ENCODE peak calls at places on chromosomes 2 and 18, in eight cellular contexts. P is GM23338, Y is OCI-LY7, O is neural progenitor cell, J is HCT116, R is SK-N-SH, G is PC-3, Z is MM.1S. S is an unnamed sample. For H3K4me1, the result is how much of the 10 kb centered on the place peaks cover.

GRCh38 chr18:29862824-29863223 is 1179.7 kb downstream of the DSC3 start:
- DNase-seq in P (peak), Y (no peak), O (no peak), J (no peak), R (no peak), G (no peak), Z (no peak), S (no peak)

GRCh38 chr2:3386448-3386958 is 7.0 kb downstream of the TRAPPC12 start:
- DNase-seq in P (no peak), Y (no peak), O (no peak), J (no peak), R (no peak), G (no peak), Z (no peak), S (no peak)

GRCh38 chr2:171513719-171514160 is 8.5 kb upstream of the CYBRD1 start:
- DNase-seq in P (peak), Y (peak), O (no peak), J (no peak), R (no peak), G (no peak), Z (peak), S (no peak)

GRCh38 chr2:129910446-129911362 is 68.8 kb upstream of the RAB6C start:
- DNase-seq in P (no peak), Y (no peak), O (no peak), J (no peak), R (no peak), G (no peak), Z (no peak), S (no peak)

GRCh38 chr18:23126352-23127056 is 8.8 kb upstream of the CABLES1 start:
- DNase-seq in P (no peak), Y (no peak), O (no peak), J (no peak), R (no peak), G (no peak), Z (no peak), S (no peak)

GRCh38 chr2:30346475-30347169 is 100.4 kb upstream of the LCLAT1 start:
- DNase-seq in P (peak), Y (no peak), O (peak), J (no peak), R (no peak), G (no peak), Z (no peak), S (peak)

GRCh38 chr2:160331258-160332025 is 131.4 kb upstream of the ITGB6 start:
- DNase-seq in P (no peak), Y (no peak), O (no peak), J (no peak), R (no peak), G (no peak), Z (no peak), S (no peak)

GRCh38 chr2:74648009-74648443 is at the start of gene M1AP:
- DNase-seq in P (peak), Y (no peak), O (peak), J (peak), R (no peak), G (no peak), Z (no peak), S (peak)

GRCh38 chr2:208356846-208357574 is 49.6 kb upstream of the PTH2R start:
- DNase-seq in P (peak), Y (no peak), O (no peak), J (no peak), R (no peak), G (no peak), Z (no peak), S (no peak)

DNA sequence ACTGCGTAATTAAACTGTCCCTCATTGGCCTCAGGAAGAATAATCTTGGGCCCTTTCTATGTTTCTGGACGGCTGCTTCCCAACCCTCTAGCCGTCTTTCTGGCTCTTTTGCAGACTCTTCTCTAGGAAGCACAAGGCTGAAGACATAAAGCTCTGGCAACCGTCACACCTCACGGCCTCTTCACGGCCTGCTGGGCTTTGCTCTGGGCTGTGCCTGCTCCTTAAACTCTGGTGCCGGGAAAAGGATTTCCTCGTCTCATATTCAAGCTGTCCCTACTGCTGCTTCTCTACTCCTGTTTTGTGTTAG is 36.0 kb upstream of the WIPF1 start:
- DNase-seq in P (no peak), Y (peak), O (peak), J (no peak), R (no peak), G (no peak), Z (peak), S (peak)
- H3K4me1 ChIP-seq in P (under half), Y (under half), O (under half), J (under half), R (under half), G (under half), Z (under half), S (under half)

GRCh38 chr2:207276858-207277257 is 111.1 kb upstream of the KLF7 start:
- DNase-seq in P (peak), Y (no peak), O (no peak), J (no peak), R (no peak), G (no peak), Z (no peak), S (no peak)

GRCh38 chr2:207275779-207276178 is 110.0 kb upstream of the KLF7 start:
- DNase-seq in P (no peak), Y (no peak), O (no peak), J (no peak), R (no peak), G (no peak), Z (no peak), S (no peak)

GRCh38 chr2:207276248-207276647 is 110.5 kb upstream of the KLF7 start:
- DNase-seq in P (no peak), Y (no peak), O (no peak), J (no peak), R (no peak), G (no peak), Z (no peak), S (no peak)

GRCh38 chr2:207279520-207279919 is 113.8 kb upstream of the KLF7 start:
- DNase-seq in P (no peak), Y (no peak), O (no peak), J (no peak), R (no peak), G (no peak), Z (no peak), S (no peak)

GRCh38 chr2:207274541-207274940 is 108.8 kb upstream of the KLF7 start:
- DNase-seq in P (no peak), Y (no peak), O (no peak), J (no peak), R (no peak), G (no peak), Z (no peak), S (no peak)
- TF ChIP-seq EZH2phosphoT487 in P (no peak), Y (no peak), O (no peak), J (no peak), R (no peak), G (no peak), Z (no peak), S (no peak)

GRCh38 chr2:33032245-33032644 is 85.5 kb downstream of the LTBP1 start:
- DNase-seq in P (no peak), Y (no peak), O (no peak), J (no peak), R (no peak), G (no peak), Z (no peak), S (no peak)

GRCh38 chr2:33030326-33030725 is 83.6 kb downstream of the LTBP1 start:
- DNase-seq in P (no peak), Y (no peak), O (peak), J (no peak), R (no peak), G (no peak), Z (no peak), S (no peak)

GRCh38 chr2:33034784-33035183 is 88.0 kb downstream of the LTBP1 start:
- DNase-seq in P (no peak), Y (no peak), O (no peak), J (no peak), R (no peak), G (peak), Z (no peak), S (no peak)

GRCh38 chr2:33029459-33029858 is 82.7 kb downstream of the LTBP1 start:
- DNase-seq in P (no peak), Y (no peak), O (no peak), J (no peak), R (no peak), G (no peak), Z (no peak), S (no peak)

GRCh38 chr2:33033524-33034150 is 86.9 kb downstream of the LTBP1 start:
- DNase-seq in P (peak), Y (peak), O (peak), J (peak), R (peak), G (peak), Z (peak), S (peak)
- TF ChIP-seq CTCF in P (peak), Y (peak), O (peak), J (peak), R (peak), G (peak), Z (peak), S (peak)

GRCh38 chr2:101038455-101039255 is 36.6 kb downstream of the RPL31 start:
- DNase-seq in P (peak), Y (peak), O (no peak), J (peak), R (no peak), G (peak), Z (no peak), S (peak)

GRCh38 chr2:101045330-101045729 is 43.2 kb downstream of the RPL31 start:
- DNase-seq in P (no peak), Y (no peak), O (no peak), J (no peak), R (no peak), G (no peak), Z (no peak), S (no peak)

GRCh38 chr2:101040761-101041160 is 38.7 kb downstream of the RPL31 start:
- DNase-seq in P (no peak), Y (no peak), O (no peak), J (no peak), R (peak), G (no peak), Z (no peak), S (no peak)

GRCh38 chr2:101040072-101040471 is 38.0 kb downstream of the RPL31 start:
- DNase-seq in P (no peak), Y (no peak), O (no peak), J (no peak), R (no peak), G (no peak), Z (no peak), S (no peak)

DNA sequence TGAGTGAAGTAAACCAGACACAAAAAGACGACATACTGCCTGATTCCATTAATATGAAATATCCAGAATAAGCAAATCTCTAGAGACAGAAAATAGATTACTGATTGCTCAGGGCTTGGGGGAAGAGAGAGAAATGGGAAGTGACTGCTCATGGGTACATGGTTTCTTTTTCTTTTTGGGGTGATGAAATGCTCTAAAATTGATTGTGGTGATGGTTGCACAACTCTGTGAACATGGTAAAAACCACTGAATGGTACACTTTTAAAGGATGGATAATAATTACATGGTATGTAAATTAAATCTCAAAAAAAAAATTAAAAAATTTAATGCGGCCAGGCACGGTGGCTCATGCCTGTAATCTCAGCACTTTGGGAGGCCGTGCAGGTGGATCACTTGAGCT is 39.3 kb downstream of the RPL31 start:
- DNase-seq in P (no peak), Y (no peak), O (no peak), J (no peak), R (no peak), G (no peak), Z (no peak), S (no peak)
- H3K4me1 ChIP-seq in P (under half), Y (under half), O (under half), J (under half), R (under half), G (under half), Z (under half), S (under half)

GRCh38 chr18:12283256-12283655 is 24.8 kb upstream of the TUBB6 start:
- DNase-seq in P (peak), Y (no peak), O (peak), J (peak), R (no peak), G (peak), Z (no peak), S (no peak)

GRCh38 chr18:12279781-12280531 is 25.8 kb downstream of the CIDEA start:
- DNase-seq in P (no peak), Y (no peak), O (no peak), J (no peak), R (no peak), G (no peak), Z (no peak), S (no peak)

GRCh38 chr18:12281861-12282260 is 26.2 kb upstream of the TUBB6 start:
- DNase-seq in P (no peak), Y (no peak), O (no peak), J (no peak), R (no peak), G (no peak), Z (no peak), S (no peak)

GRCh38 chr18:12283666-12284065 is 24.4 kb upstream of the TUBB6 start:
- DNase-seq in P (no peak), Y (no peak), O (no peak), J (no peak), R (peak), G (no peak), Z (no peak), S (no peak)

GRCh38 chr18:12282436-12283039 is 25.5 kb upstream of the TUBB6 start:
- DNase-seq in P (no peak), Y (no peak), O (no peak), J (no peak), R (no peak), G (peak), Z (no peak), S (no peak)
- TF ChIP-seq EZH2phosphoT487 in P (no peak), Y (no peak), O (no peak), J (no peak), R (no peak), G (no peak), Z (no peak), S (no peak)

GRCh38 chr2:112493048-112493447 is 11.1 kb downstream of the TTL start:
- DNase-seq in P (peak), Y (no peak), O (no peak), J (no peak), R (no peak), G (peak), Z (no peak), S (no peak)
- TF ChIP-seq CTCF in P (no peak), Y (no peak), O (no peak), J (no peak), R (peak), G (peak), Z (no peak), S (no peak)

GRCh38 chr2:217910875-217911212 is 92.0 kb downstream of the TNS1 start:
- DNase-seq in P (no peak), Y (no peak), O (no peak), J (no peak), R (no peak), G (no peak), Z (no peak), S (no peak)
- H3K4me1 ChIP-seq in P (under half), Y (under half), O (under half), J (under half), R (half or more), G (under half), Z (under half), S (under half)

GRCh38 chr18:44290366-44290855 is 390.3 kb upstream of the SETBP1 start:
- DNase-seq in P (no peak), Y (no peak), O (no peak), J (no peak), R (no peak), G (peak), Z (no peak), S (no peak)
- TF ChIP-seq EZH2phosphoT487 in P (no peak), Y (no peak), O (no peak), J (no peak), R (no peak), G (no peak), Z (no peak), S (no peak)

DNA sequence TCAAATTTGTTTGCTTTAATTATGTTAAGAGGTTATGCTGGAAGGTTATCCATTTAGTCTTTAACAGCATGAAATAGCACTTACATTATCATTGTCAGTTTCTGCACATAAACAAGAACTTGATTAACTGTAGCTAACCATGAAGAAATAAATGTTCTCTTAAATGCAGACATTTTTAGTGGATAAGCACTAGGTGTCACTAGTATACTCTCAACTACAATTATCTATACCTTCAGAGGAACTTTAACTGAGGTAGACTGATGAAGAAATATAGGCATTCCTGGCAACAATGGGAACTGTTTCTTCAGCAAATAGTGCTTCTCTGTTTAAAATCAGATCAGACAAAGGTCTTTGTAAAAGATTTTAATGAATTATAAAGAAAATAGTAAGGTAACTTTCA is 178.8 kb upstream of the CHST9 start:
- DNase-seq in P (peak), Y (peak), O (no peak), J (no peak), R (peak), G (peak), Z (no peak), S (peak)
- TF ChIP-seq CTCF in P (peak), Y (peak), O (peak), J (no peak), R (peak), G (peak), Z (peak), S (peak)

DNA sequence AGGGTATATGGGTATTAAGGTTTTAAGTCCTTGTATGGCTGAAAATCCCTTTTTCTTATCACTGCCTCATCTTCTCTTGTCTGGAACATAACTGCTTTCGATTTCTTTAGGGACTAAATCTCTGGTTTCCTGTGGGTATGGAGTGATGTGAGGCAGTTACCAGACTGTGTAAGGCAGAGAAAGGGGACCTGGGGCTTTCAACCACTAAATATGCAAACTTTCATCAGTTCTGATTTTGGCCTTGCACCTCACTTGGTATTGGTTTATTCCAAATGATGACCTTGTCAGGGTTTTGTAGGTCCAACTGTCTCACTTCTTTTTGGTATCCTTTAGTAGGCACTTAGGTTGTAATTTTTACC is 9.3 kb downstream of the MAP4K4 start:
- DNase-seq in P (no peak), Y (peak), O (no peak), J (no peak), R (no peak), G (no peak), Z (peak), S (no peak)
- H3K4me1 ChIP-seq in P (under half), Y (half or more), O (under half), J (under half), R (under half), G (under half), Z (under half), S (under half)

S was measured in hepatocyte.